ENCODE peak calls at places on chromosomes 16 and 17, in four cellular contexts. N, B, C and S are unnamed samples.

GRCh38 chr16:62068747-62069146 is 32.5 kb upstream of the CDH8 start:
- DNase-seq in N (no peak), B (no peak), C (peak; percentile 20), S (peak; percentile 48)

GRCh38 chr17:68783861-68784260 is 171.3 kb downstream of the ABCA8 start:
- DNase-seq in N (no peak), B (no peak), C (no peak), S (no peak)

GRCh38 chr16:77938913-77939312 is 83.4 kb upstream of the CLEC3A start:
- DNase-seq in N (no peak), B (no peak), C (no peak), S (no peak)

GRCh38 chr16:69451166-69451565 is 26.7 kb downstream of the CYB5B start:
- DNase-seq in N (no peak), B (no peak), C (no peak), S (no peak)

GRCh38 chr17:46783031-46783593 is 35.4 kb downstream of the WNT3 start:
- DNase-seq in N (no peak), B (no peak), C (peak; percentile 58), S (peak; percentile 43)

GRCh38 chr16:66223176-66223780 is 143.2 kb upstream of the CDH5 start:
- DNase-seq in N (no peak), B (no peak), C (no peak), S (no peak)

GRCh38 chr17:48066192-48066591 is 18.0 kb downstream of the NFE2L1 start:
- DNase-seq in N (no peak), B (no peak), C (no peak), S (no peak)

GRCh38 chr17:38434178-38434665 is 6.0 kb downstream of the ARHGAP23 start:
- DNase-seq in N (no peak), B (no peak), C (no peak), S (no peak)

GRCh38 chr16:73888840-73889577 is 407.6 kb upstream of the PSMD7 start:
- DNase-seq in N (no peak), B (no peak), C (no peak), S (no peak)

GRCh38 chr16:86751081-86752030 is 173.0 kb downstream of the FOXL1 start:
- DNase-seq in N (no peak), B (no peak), C (no peak), S (no peak)

GRCh38 chr17:80866050-80866793 is 125.4 kb upstream of the CHMP6 start:
- DNase-seq in N (peak; percentile 31), B (peak; percentile 84), C (peak; percentile 56), S (peak; percentile 68)

GRCh38 chr17:34409352-34409751 is 46.3 kb upstream of the CCL1 start:
- DNase-seq in N (no peak), B (no peak), C (no peak), S (no peak)

GRCh38 chr16:5615868-5616642 is 518.5 kb upstream of the EEF2KMT start:
- DNase-seq in N (no peak), B (peak; percentile 58), C (peak; percentile 35), S (peak; percentile 87)

GRCh38 chr17:57599271-57600045 is 145.6 kb downstream of the CCDC182 start:
- DNase-seq in N (no peak), B (no peak), C (no peak), S (no peak)

GRCh38 chr17:14082848-14083247 is 13.5 kb downstream of the COX10 start:
- DNase-seq in N (no peak), B (no peak), C (no peak), S (no peak)

GRCh38 chr17:14080847-14081251 is 11.5 kb downstream of the COX10 start:
- DNase-seq in N (no peak), B (no peak), C (no peak), S (no peak)

DNA sequence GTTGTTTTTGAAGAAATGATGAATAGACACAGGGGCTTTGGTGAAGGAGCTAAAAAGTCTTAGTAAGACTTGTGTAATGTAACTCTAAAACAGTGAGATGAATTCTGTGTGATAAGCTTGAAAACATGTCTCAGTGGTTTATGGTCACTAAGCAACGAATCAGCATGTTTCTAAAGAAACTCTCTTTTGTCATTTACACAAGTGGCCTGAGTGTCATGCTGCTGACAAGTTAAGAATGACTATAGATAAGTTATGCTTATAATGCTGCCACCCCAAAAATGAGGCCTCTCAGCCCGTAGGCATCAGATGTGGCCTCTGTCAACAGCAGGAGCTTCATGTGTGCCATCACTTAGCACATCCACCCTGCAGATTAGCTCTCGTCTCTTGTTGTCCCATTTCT is 8.7 kb downstream of the COX10 start:
- DNase-seq in N (no peak), B (no peak), C (no peak), S (no peak)
- TF ChIP-seq POLR2AphosphoS2 in N (no peak), B (no peak), C (no peak), S (no peak)

GRCh38 chr17:16121915-16122314 is 93.4 kb downstream of the NCOR1 start:
- DNase-seq in N (no peak), B (no peak), C (no peak), S (no peak)
- TF ChIP-seq POLR2AphosphoS2 in N (no peak), B (no peak), C (no peak), S (no peak)

GRCh38 chr16:50126183-50126582 is 26.9 kb upstream of the TENT4B start:
- DNase-seq in N (no peak), B (no peak), C (no peak), S (no peak)

GRCh38 chr16:50123417-50123816 is 29.7 kb upstream of the TENT4B start:
- DNase-seq in N (no peak), B (no peak), C (no peak), S (no peak)

GRCh38 chr16:50121278-50121677 is 31.8 kb upstream of the TENT4B start:
- DNase-seq in N (peak; percentile 47), B (no peak), C (no peak), S (no peak)

GRCh38 chr16:50120732-50121131 is 32.4 kb upstream of the TENT4B start:
- DNase-seq in N (no peak), B (no peak), C (no peak), S (no peak)

DNA sequence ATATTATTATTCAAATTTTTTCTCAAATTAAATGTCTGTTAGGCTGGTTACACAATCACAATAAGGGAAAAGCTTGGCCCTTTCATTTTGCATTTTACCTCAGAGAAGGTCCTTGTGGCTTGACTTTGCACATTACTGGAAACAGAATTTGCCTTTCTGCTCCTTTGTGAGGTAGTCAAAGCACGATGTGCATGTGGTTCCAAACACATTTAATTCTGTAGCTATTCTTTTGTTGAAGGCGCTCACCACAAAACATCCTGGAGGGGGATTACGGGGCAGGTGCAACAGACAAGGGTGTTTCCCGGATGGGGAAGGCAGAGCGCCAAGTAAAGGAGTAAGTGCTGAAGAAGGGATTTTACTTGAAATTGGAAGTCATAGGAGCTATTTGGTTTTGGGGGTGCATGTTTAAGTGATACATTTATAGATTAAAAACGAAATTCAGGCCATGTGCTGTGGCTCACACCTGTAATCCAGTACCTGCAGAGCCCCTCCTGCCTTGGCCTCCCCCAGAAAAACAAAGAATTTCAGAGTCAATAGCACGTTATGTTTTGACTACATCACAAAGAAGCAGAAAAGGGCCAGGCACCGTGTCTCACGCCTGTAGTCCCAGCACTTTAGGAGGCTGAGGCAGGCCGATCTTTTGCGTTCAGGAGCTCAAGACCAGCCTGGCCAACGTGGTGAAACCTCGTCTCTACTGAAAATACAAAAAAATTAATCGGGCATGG is 31.2 kb upstream of the TENT4B start:
- DNase-seq in N (peak; percentile 72), B (no peak), C (no peak), S (no peak)
- TF ChIP-seq POLR2AphosphoS2 in N (no peak), B (no peak), C (no peak), S (no peak)

GRCh38 chr17:73068322-73069153 is 23.9 kb downstream of the SLC39A11 start:
- DNase-seq in N (no peak), B (no peak), C (peak; percentile 99), S (no peak)
- TF ChIP-seq POLR2AphosphoS2 in N (no peak), B (no peak), C (peak; percentile 54), S (no peak)

GRCh38 chr17:65231662-65232335 is 94.6 kb downstream of the RGS9 start:
- DNase-seq in N (peak; percentile 12), B (peak; percentile 94), C (peak; percentile 70), S (peak; percentile 77)
- TF ChIP-seq POLR2AphosphoS2 in N (no peak), B (no peak), C (no peak), S (no peak)